ENCODE peak calls at places on chromosomes 4 and X, in eight cellular contexts. S is esophagus squamous epithelium, T is NB4, H is heart left ventricle, J is IMR-90, Z is tibial nerve, E is sigmoid colon, D is Peyer's patch. G is an unnamed sample.

GRCh38 chr4:40916218-40916555 is 166.4 kb downstream of the NSUN7 start:
- DNase-seq in S (no peak), T (no peak), H (peak), J (peak), Z (no peak), E (no peak), D (no peak), G (no peak)

GRCh38 chr4:8834681-8835220 is 36.9 kb downstream of the HMX1 start:
- DNase-seq in S (no peak), T (no peak), H (no peak), J (no peak), Z (no peak), E (peak), D (peak), G (no peak)

GRCh38 chr4:86011117-86011516 is 348.7 kb downstream of the MAPK10 start:
- DNase-seq in S (no peak), T (no peak), H (no peak), J (peak), Z (no peak), E (no peak), D (no peak), G (no peak)

GRCh38 chr4:147094228-147094627 is 148.6 kb upstream of the TTC29 start:
- DNase-seq in S (no peak), T (no peak), H (no peak), J (no peak), Z (no peak), E (no peak), D (no peak), G (no peak)

GRCh38 chr4:84878090-84878489 is 88.4 kb downstream of the WDFY3 start:
- DNase-seq in S (no peak), T (no peak), H (no peak), J (peak), Z (no peak), E (no peak), D (no peak), G (peak)

GRCh38 chrX:73943572-73943899 is 360.4 kb upstream of the ZCCHC13 start:
- DNase-seq in S (no peak), T (no peak), H (no peak), J (no peak), Z (no peak), E (no peak), D (no peak), G (no peak)

GRCh38 chr4:29304595-29304994 is 1415.6 kb upstream of the PCDH7 start:
- DNase-seq in S (no peak), T (no peak), H (no peak), J (peak), Z (no peak), E (no peak), D (no peak), G (no peak)

GRCh38 chr4:74624351-74625151 is 169.8 kb downstream of the BTC start:
- DNase-seq in S (no peak), T (peak), H (no peak), J (peak), Z (no peak), E (no peak), D (no peak), G (no peak)

GRCh38 chrX:12981880-12982279 is 7.0 kb downstream of the TMSB4X start:
- DNase-seq in S (no peak), T (peak), H (no peak), J (no peak), Z (no peak), E (no peak), D (no peak), G (no peak)

GRCh38 chrX:120000490-120001246 is 57.1 kb upstream of the NKAP start:
- DNase-seq in S (no peak), T (no peak), H (no peak), J (peak), Z (no peak), E (no peak), D (no peak), G (no peak)

DNA sequence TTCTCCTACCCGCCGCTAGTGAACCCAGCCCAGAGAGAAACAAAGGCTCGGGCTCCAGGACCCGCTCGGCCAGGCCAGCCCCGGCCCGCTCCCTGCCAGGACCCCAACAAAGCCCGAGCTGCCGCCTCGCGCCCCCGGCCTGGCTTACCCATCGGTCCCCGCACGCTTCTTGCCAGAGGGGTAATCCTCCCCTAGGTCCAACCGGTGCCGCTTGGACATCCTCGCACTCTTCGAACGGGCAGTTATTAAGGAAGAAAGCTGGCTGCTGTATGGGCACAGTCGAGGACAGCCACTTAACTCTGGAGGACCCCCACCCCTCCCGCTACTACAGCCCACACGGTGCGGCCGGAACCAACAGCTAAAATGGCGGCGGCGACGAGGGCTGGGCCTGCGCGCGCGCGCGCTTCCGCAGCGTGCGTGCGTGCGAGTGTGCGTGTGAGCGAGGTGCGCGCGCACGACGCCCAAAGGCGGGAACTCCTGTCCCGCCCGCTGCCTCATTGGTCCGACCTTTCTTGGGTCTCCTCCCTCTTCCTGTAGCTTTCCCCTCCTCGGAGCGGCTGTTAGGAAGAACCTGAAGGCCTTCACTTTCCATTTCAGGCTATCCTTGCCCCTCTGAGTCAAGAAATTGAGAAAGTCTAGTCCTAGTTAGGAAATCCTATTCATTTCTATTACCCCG is at the start of gene DHX15:
- DNase-seq in S (peak), T (peak), H (peak), J (peak), Z (peak), E (peak), D (peak), G (peak)
- TF ChIP-seq POLR2A in S (no peak), T (peak), H (no peak), J (peak), Z (peak), E (no peak), D (peak), G (no peak)

DNA sequence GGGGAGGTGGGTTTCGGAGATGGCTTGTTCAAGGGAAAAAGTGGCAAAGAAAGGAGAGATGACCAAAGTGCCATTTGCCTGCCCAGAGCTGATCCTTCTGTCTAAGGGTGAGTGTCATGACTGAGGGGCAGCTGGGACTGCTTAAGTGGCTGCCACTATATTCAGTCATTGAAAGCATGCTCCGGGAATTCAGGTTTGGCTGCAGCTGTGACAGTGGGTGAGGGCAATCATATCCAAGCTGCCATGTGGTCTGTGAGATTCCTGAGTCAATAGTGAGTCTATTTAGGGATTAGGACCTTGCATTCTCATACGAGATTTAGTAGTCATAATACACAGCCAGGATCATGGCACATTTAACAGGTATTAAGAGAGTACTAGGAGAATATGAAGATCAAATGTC is 138.8 kb upstream of the BANK1 start:
- DNase-seq in S (no peak), T (no peak), H (peak), J (no peak), Z (no peak), E (no peak), D (no peak), G (no peak)
- H3K4me3 ChIP-seq in S (no peak), T (no peak), H (no peak), J (no peak), Z (no peak), E (no peak), D (no peak), G (no peak)

DNA sequence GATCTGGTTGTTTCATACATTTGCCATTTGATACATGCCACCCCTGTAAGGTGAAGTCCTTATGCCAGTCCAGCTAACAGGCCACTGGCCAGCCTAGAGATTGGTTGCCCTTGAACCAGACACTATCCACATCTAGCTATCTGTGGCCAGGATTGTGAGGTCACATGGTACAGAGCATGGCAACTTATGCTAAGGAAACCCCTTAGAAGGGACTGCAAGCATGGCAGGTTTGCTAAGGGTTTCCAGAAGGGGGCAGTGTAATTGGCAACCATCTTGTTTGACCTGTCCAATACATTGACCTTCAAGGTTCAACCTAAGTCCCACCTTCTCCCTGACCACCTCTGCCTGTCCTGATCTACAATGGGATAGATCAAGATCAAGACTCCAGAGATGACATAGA is 47.5 kb downstream of the SMC1A start:
- DNase-seq in S (no peak), T (peak), H (no peak), J (no peak), Z (no peak), E (no peak), D (no peak), G (no peak)
- TF ChIP-seq CTCF in S (no peak), T (peak), H (no peak), J (no peak), Z (no peak), E (no peak), D (no peak), G (no peak)

GRCh38 chrX:53433651-53434639 is at the start of gene HSD17B10:
- DNase-seq in S (peak), T (peak), H (peak), J (peak), Z (peak), E (peak), D (peak), G (peak)
- TF ChIP-seq POLR2A in S (no peak), T (peak), H (peak), J (peak), Z (no peak), E (peak), D (peak), G (no peak)

GRCh38 chr4:102823897-102824296 is 3.5 kb downstream of the UBE2D3 start:
- DNase-seq in S (no peak), T (no peak), H (no peak), J (peak), Z (no peak), E (no peak), D (no peak), G (no peak)
- H3K4me3 ChIP-seq in S (peak), T (peak), H (peak), J (peak), Z (no peak), E (peak), D (peak), G (no peak)

GRCh38 chr4:175954685-175955084 is 111.0 kb upstream of the WDR17 start:
- DNase-seq in S (no peak), T (no peak), H (no peak), J (no peak), Z (no peak), E (no peak), D (no peak), G (no peak)

GRCh38 chr4:175951794-175952193 is 113.8 kb upstream of the WDR17 start:
- DNase-seq in S (no peak), T (no peak), H (no peak), J (peak), Z (no peak), E (no peak), D (peak), G (no peak)

GRCh38 chr4:175953960-175954521 is 111.6 kb upstream of the WDR17 start:
- DNase-seq in S (no peak), T (peak), H (no peak), J (no peak), Z (no peak), E (no peak), D (no peak), G (no peak)
- TF ChIP-seq CTCF in S (no peak), T (peak), H (no peak), J (peak), Z (no peak), E (no peak), D (peak), G (no peak)

DNA sequence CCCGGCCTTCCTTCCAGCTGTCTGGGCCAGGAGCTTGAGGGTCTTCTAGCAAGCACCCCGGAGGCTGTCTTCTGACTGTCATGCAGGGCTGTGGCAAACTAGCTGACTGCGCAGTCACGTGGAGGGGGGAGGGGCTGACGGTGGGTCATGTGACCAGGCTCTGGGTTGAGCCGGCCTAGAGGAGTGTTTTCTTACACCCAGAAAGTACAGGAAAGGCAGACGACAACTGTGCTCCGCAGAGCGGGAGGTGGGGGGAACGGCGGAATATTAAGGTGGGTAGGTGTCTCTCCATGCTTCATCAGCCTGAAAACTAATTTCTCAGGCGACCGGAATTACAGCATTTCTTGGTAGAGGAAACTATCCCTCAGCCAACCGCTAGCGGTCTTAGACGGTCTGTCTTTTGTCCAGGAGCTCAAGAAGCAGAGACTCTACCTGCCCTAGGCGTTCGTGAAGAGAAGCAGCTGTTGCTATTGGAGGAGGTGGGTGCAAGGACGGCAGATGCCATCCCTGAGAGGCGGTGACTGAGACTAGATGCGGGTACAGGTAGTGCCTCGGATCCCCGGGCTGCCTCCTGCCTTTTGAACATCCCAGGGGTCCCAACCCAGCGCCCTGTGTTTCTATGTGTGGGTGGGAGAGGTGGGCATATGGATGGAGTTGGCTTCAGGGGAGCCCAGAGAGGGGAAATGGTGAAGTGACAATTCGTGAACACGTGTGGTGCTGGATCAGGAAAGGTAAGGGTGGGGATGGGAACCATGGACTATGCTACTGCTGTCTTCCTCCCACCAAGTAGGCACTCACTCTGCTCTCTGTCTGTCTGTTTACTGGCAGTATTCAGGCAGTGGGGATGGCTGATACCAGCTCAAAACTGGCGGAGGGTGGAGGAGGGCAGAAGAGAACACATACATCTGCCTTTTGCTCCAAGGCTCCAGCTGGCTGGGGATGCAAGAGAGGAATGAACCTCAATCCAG is 8.8 kb downstream of the GPRASP1 start:
- DNase-seq in S (peak), T (peak), H (peak), J (peak), Z (peak), E (peak), D (peak), G (peak)
- TF ChIP-seq POLR2A in S (no peak), T (no peak), H (peak), J (no peak), Z (peak), E (no peak), D (peak), G (no peak)

GRCh38 chrX:104566921-104567501 is 1.0 kb downstream of the IL1RAPL2 start:
- DNase-seq in S (no peak), T (no peak), H (no peak), J (no peak), Z (no peak), E (no peak), D (no peak), G (no peak)
- H3K4me3 ChIP-seq in S (no peak), T (no peak), H (peak), J (no peak), Z (peak), E (peak), D (no peak), G (no peak)

G was measured in lower leg skin.